ENCODE peak calls at places on chromosome 22, in ten cellular contexts. One of them, this sample, is unnamed.

GRCh38 chr22:26404851-26405357 is 24.2 kb upstream of the ASPHD2 start:
- DNase-seq in transverse colon: no peak
- DNase-seq in ovary: no peak
- DNase-seq in A549: no peak
- DNase-seq in SK-N-SH: no peak
- DNase-seq in K562: peak; percentile 85
- DNase-seq in HepG2: no peak
- DNase-seq in tibial nerve: no peak
- DNase-seq in stomach: no peak
- DNase-seq in GM12878: no peak
- DNase-seq in this sample: no peak

GRCh38 chr22:22720724-22721261 is 76.4 kb downstream of the GGTLC2 start:
- DNase-seq in transverse colon: peak; percentile 46
- DNase-seq in ovary: no peak
- DNase-seq in A549: no peak
- DNase-seq in SK-N-SH: no peak
- DNase-seq in K562: no peak
- DNase-seq in HepG2: no peak
- DNase-seq in tibial nerve: no peak
- DNase-seq in stomach: no peak
- DNase-seq in GM12878: peak; percentile 62
- DNase-seq in this sample: no peak

GRCh38 chr22:22929381-22930221 is 42.0 kb downstream of the IGLL5 start:
- DNase-seq in transverse colon: no peak
- DNase-seq in ovary: no peak
- DNase-seq in A549: no peak
- DNase-seq in SK-N-SH: no peak
- DNase-seq in K562: peak; percentile 57
- DNase-seq in HepG2: no peak
- DNase-seq in tibial nerve: no peak
- DNase-seq in stomach: no peak
- DNase-seq in GM12878: no peak
- DNase-seq in this sample: no peak

GRCh38 chr22:37457093-37457893 is 28.9 kb downstream of the MFNG start:
- DNase-seq in transverse colon: peak; percentile 84
- DNase-seq in ovary: peak; percentile 51
- DNase-seq in A549: peak; percentile 67
- DNase-seq in SK-N-SH: peak; percentile 85
- DNase-seq in K562: peak; percentile 71
- DNase-seq in HepG2: peak; percentile 60
- DNase-seq in tibial nerve: peak; percentile 54
- DNase-seq in stomach: peak; percentile 89
- DNase-seq in GM12878: peak; percentile 24
- DNase-seq in this sample: no peak

GRCh38 chr22:43561421-43562178 is 149.8 kb downstream of the MPPED1 start:
- DNase-seq in transverse colon: no peak
- DNase-seq in ovary: no peak
- DNase-seq in A549: no peak
- DNase-seq in SK-N-SH: peak; percentile 74
- DNase-seq in K562: no peak
- DNase-seq in HepG2: no peak
- DNase-seq in tibial nerve: no peak
- DNase-seq in stomach: no peak
- DNase-seq in GM12878: no peak
- DNase-seq in this sample: no peak

GRCh38 chr22:41746563-41747400 is 47.5 kb downstream of the MEI1 start:
- DNase-seq in transverse colon: peak; percentile 77
- DNase-seq in ovary: peak; percentile 64
- DNase-seq in A549: peak; percentile 78
- DNase-seq in SK-N-SH: peak; percentile 55
- DNase-seq in K562: peak; percentile 76
- DNase-seq in HepG2: peak; percentile 36
- DNase-seq in tibial nerve: peak; percentile 24
- DNase-seq in stomach: peak; percentile 78
- DNase-seq in GM12878: peak; percentile 80
- DNase-seq in this sample: peak; percentile 85

GRCh38 chr22:46267431-46268279 is at the start of gene TTC38:
- DNase-seq in transverse colon: peak; percentile 94
- DNase-seq in ovary: peak; percentile 91
- DNase-seq in A549: peak; percentile 77
- DNase-seq in SK-N-SH: peak; percentile 99
- DNase-seq in K562: peak; percentile 89
- DNase-seq in HepG2: peak; percentile 90
- DNase-seq in tibial nerve: peak; percentile 85
- DNase-seq in stomach: peak; percentile 95
- DNase-seq in GM12878: no peak
- DNase-seq in this sample: peak; percentile 96

GRCh38 chr22:24474221-24474620 is 20.9 kb upstream of the UPB1 start:
- DNase-seq in transverse colon: no peak
- DNase-seq in ovary: no peak
- DNase-seq in A549: peak; percentile 36
- DNase-seq in SK-N-SH: no peak
- DNase-seq in K562: no peak
- DNase-seq in HepG2: peak; percentile 64
- DNase-seq in tibial nerve: no peak
- DNase-seq in stomach: no peak
- DNase-seq in GM12878: no peak
- DNase-seq in this sample: no peak

GRCh38 chr22:29567338-29567737 is 13.6 kb downstream of the NIPSNAP1 start:
- DNase-seq in transverse colon: no peak
- DNase-seq in ovary: no peak
- DNase-seq in A549: no peak
- DNase-seq in SK-N-SH: no peak
- DNase-seq in K562: peak; percentile 26
- DNase-seq in HepG2: no peak
- DNase-seq in tibial nerve: no peak
- DNase-seq in stomach: no peak
- DNase-seq in GM12878: no peak
- DNase-seq in this sample: no peak

GRCh38 chr22:30557243-30557642 is 10.7 kb upstream of the SEC14L6 start:
- DNase-seq in transverse colon: no peak
- DNase-seq in ovary: no peak
- DNase-seq in A549: no peak
- DNase-seq in SK-N-SH: no peak
- DNase-seq in K562: no peak
- DNase-seq in HepG2: no peak
- DNase-seq in tibial nerve: no peak
- DNase-seq in stomach: no peak
- DNase-seq in GM12878: no peak
- DNase-seq in this sample: no peak

GRCh38 chr22:24578355-24579241 is 14.3 kb downstream of the LRRC75B start:
- DNase-seq in transverse colon: no peak
- DNase-seq in ovary: no peak
- DNase-seq in A549: peak; percentile 50
- DNase-seq in SK-N-SH: no peak
- DNase-seq in K562: no peak
- DNase-seq in HepG2: peak; percentile 98
- DNase-seq in tibial nerve: no peak
- DNase-seq in stomach: no peak
- DNase-seq in GM12878: no peak
- DNase-seq in this sample: no peak

GRCh38 chr22:28268176-28268575 is 349.1 kb upstream of the PITPNB start:
- DNase-seq in transverse colon: no peak
- DNase-seq in ovary: no peak
- DNase-seq in A549: no peak
- DNase-seq in SK-N-SH: no peak
- DNase-seq in K562: no peak
- DNase-seq in HepG2: no peak
- DNase-seq in tibial nerve: no peak
- DNase-seq in stomach: no peak
- DNase-seq in GM12878: no peak
- DNase-seq in this sample: no peak
- TF ChIP-seq EP300 in transverse colon: no peak
- TF ChIP-seq EP300 in ovary: no peak
- TF ChIP-seq EP300 in A549: no peak
- TF ChIP-seq EP300 in SK-N-SH: no peak
- TF ChIP-seq EP300 in K562: no peak
- TF ChIP-seq EP300 in HepG2: no peak
- TF ChIP-seq EP300 in tibial nerve: no peak
- TF ChIP-seq EP300 in stomach: no peak
- TF ChIP-seq EP300 in GM12878: no peak
- TF ChIP-seq EP300 in this sample: no peak

DNA sequence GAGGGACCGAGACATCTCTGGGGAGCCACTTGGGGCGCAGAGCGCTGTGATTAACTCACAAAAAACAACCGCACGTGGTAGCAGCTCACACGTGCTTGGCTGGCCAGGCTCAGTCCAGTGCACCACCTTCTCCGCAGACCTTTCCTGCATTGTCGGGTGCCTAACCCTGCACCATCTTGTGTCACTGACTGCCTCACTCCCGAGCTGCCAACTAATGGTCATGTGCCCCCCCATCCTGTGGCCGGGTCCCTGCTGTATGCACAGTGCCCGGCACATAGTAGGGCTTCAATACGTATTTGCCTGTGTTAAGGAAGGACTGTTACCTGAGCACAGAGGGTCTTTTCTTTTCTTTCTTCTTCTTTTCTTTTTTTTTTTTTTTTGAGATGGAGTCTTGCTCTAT is 71.9 kb downstream of the ARHGAP8 start:
- DNase-seq in transverse colon: no peak
- DNase-seq in ovary: no peak
- DNase-seq in A549: no peak
- DNase-seq in SK-N-SH: no peak
- DNase-seq in K562: no peak
- DNase-seq in HepG2: no peak
- DNase-seq in tibial nerve: no peak
- DNase-seq in stomach: no peak
- DNase-seq in GM12878: no peak
- DNase-seq in this sample: peak; percentile 22
- TF ChIP-seq EP300 in transverse colon: no peak
- TF ChIP-seq EP300 in ovary: no peak
- TF ChIP-seq EP300 in A549: no peak
- TF ChIP-seq EP300 in SK-N-SH: no peak
- TF ChIP-seq EP300 in K562: no peak
- TF ChIP-seq EP300 in HepG2: no peak
- TF ChIP-seq EP300 in tibial nerve: no peak
- TF ChIP-seq EP300 in stomach: no peak
- TF ChIP-seq EP300 in GM12878: no peak
- TF ChIP-seq EP300 in this sample: no peak

GRCh38 chr22:49733631-49734030 is 94.0 kb downstream of the BRD1 start:
- DNase-seq in transverse colon: no peak
- DNase-seq in ovary: no peak
- DNase-seq in A549: no peak
- DNase-seq in SK-N-SH: no peak
- DNase-seq in K562: no peak
- DNase-seq in HepG2: no peak
- DNase-seq in tibial nerve: peak; percentile 4
- DNase-seq in stomach: no peak
- DNase-seq in GM12878: no peak
- DNase-seq in this sample: no peak

GRCh38 chr22:49727191-49727880 is 100.3 kb downstream of the BRD1 start:
- DNase-seq in transverse colon: no peak
- DNase-seq in ovary: no peak
- DNase-seq in A549: no peak
- DNase-seq in SK-N-SH: peak; percentile 34
- DNase-seq in K562: no peak
- DNase-seq in HepG2: no peak
- DNase-seq in tibial nerve: no peak
- DNase-seq in stomach: no peak
- DNase-seq in GM12878: no peak
- DNase-seq in this sample: no peak

GRCh38 chr22:49727881-49728563 is 99.7 kb downstream of the BRD1 start:
- DNase-seq in transverse colon: no peak
- DNase-seq in ovary: no peak
- DNase-seq in A549: no peak
- DNase-seq in SK-N-SH: peak; percentile 27
- DNase-seq in K562: no peak
- DNase-seq in HepG2: no peak
- DNase-seq in tibial nerve: peak; percentile 2
- DNase-seq in stomach: no peak
- DNase-seq in GM12878: no peak
- DNase-seq in this sample: no peak

GRCh38 chr22:49728566-49729271 is 99.0 kb downstream of the BRD1 start:
- DNase-seq in transverse colon: no peak
- DNase-seq in ovary: no peak
- DNase-seq in A549: no peak
- DNase-seq in SK-N-SH: peak; percentile 19
- DNase-seq in K562: no peak
- DNase-seq in HepG2: no peak
- DNase-seq in tibial nerve: peak; percentile 4
- DNase-seq in stomach: peak; percentile 13
- DNase-seq in GM12878: no peak
- DNase-seq in this sample: no peak

GRCh38 chr22:49730656-49731055 is 97.0 kb downstream of the BRD1 start:
- DNase-seq in transverse colon: no peak
- DNase-seq in ovary: no peak
- DNase-seq in A549: no peak
- DNase-seq in SK-N-SH: no peak
- DNase-seq in K562: no peak
- DNase-seq in HepG2: no peak
- DNase-seq in tibial nerve: peak; percentile 4
- DNase-seq in stomach: peak; percentile 10
- DNase-seq in GM12878: no peak
- DNase-seq in this sample: no peak
- TF ChIP-seq EP300 in transverse colon: no peak
- TF ChIP-seq EP300 in ovary: no peak
- TF ChIP-seq EP300 in A549: no peak
- TF ChIP-seq EP300 in SK-N-SH: no peak
- TF ChIP-seq EP300 in K562: no peak
- TF ChIP-seq EP300 in HepG2: no peak
- TF ChIP-seq EP300 in tibial nerve: no peak
- TF ChIP-seq EP300 in stomach: no peak
- TF ChIP-seq EP300 in GM12878: no peak
- TF ChIP-seq EP300 in this sample: no peak

GRCh38 chr22:38694945-38695344 is 5.8 kb downstream of the JOSD1 start:
- DNase-seq in transverse colon: no peak
- DNase-seq in ovary: no peak
- DNase-seq in A549: peak; percentile 52
- DNase-seq in SK-N-SH: no peak
- DNase-seq in K562: no peak
- DNase-seq in HepG2: no peak
- DNase-seq in tibial nerve: no peak
- DNase-seq in stomach: no peak
- DNase-seq in GM12878: no peak
- DNase-seq in this sample: no peak

GRCh38 chr22:38697055-38697980 is 3.4 kb downstream of the JOSD1 start:
- DNase-seq in transverse colon: no peak
- DNase-seq in ovary: no peak
- DNase-seq in A549: no peak
- DNase-seq in SK-N-SH: no peak
- DNase-seq in K562: peak; percentile 73
- DNase-seq in HepG2: peak; percentile 64
- DNase-seq in tibial nerve: no peak
- DNase-seq in stomach: peak; percentile 70
- DNase-seq in GM12878: no peak
- DNase-seq in this sample: peak; percentile 62

GRCh38 chr22:38698407-38699094 is 2.2 kb downstream of the JOSD1 start:
- DNase-seq in transverse colon: no peak
- DNase-seq in ovary: no peak
- DNase-seq in A549: no peak
- DNase-seq in SK-N-SH: no peak
- DNase-seq in K562: no peak
- DNase-seq in HepG2: no peak
- DNase-seq in tibial nerve: no peak
- DNase-seq in stomach: no peak
- DNase-seq in GM12878: no peak
- DNase-seq in this sample: peak; percentile 55

GRCh38 chr22:38699143-38699542 is 1.6 kb downstream of the JOSD1 start:
- DNase-seq in transverse colon: no peak
- DNase-seq in ovary: no peak
- DNase-seq in A549: no peak
- DNase-seq in SK-N-SH: no peak
- DNase-seq in K562: no peak
- DNase-seq in HepG2: no peak
- DNase-seq in tibial nerve: no peak
- DNase-seq in stomach: no peak
- DNase-seq in GM12878: no peak
- DNase-seq in this sample: peak; percentile 19

GRCh38 chr22:38696606-38697005 is 4.1 kb downstream of the JOSD1 start:
- DNase-seq in transverse colon: no peak
- DNase-seq in ovary: no peak
- DNase-seq in A549: peak; percentile 61
- DNase-seq in SK-N-SH: no peak
- DNase-seq in K562: peak; percentile 43
- DNase-seq in HepG2: peak; percentile 53
- DNase-seq in tibial nerve: no peak
- DNase-seq in stomach: no peak
- DNase-seq in GM12878: no peak
- DNase-seq in this sample: no peak
- TF ChIP-seq EP300 in transverse colon: no peak
- TF ChIP-seq EP300 in ovary: no peak
- TF ChIP-seq EP300 in A549: no peak
- TF ChIP-seq EP300 in SK-N-SH: no peak
- TF ChIP-seq EP300 in K562: no peak
- TF ChIP-seq EP300 in HepG2: no peak
- TF ChIP-seq EP300 in tibial nerve: peak; percentile 56
- TF ChIP-seq EP300 in stomach: no peak
- TF ChIP-seq EP300 in GM12878: no peak
- TF ChIP-seq EP300 in this sample: no peak